ENCODE peak calls at places on chromosomes 5 and 9, in seven cellular contexts. M is ovary, I is A549, F is upper lobe of left lung, P is K562, L is GM12878, Z is tibial nerve. W is an unnamed sample.

GRCh38 chr5:9149988-9150387 is 395.9 kb downstream of the SEMA5A start:
- DNase-seq in L (no peak), F (no peak), Z (no peak), P (no peak), M (no peak), I (no peak), W (no peak)

GRCh38 chr5:146188358-146188757 is 5.9 kb upstream of the LARS1 start:
- DNase-seq in Z (no peak), I (no peak), L (no peak), F (no peak), M (no peak), P (no peak), W (no peak)

GRCh38 chr9:114140850-114141249 is 14.5 kb upstream of the COL27A1 start:
- DNase-seq in P (no peak), F (no peak), I (no peak), L (no peak), M (no peak), Z (no peak), W (no peak)

GRCh38 chr9:107613314-107613713 is 123.7 kb upstream of the KLF4 start:
- DNase-seq in F (no peak), I (no peak), L (no peak), M (no peak), P (no peak), Z (no peak), W (no peak)

GRCh38 chr9:70101265-70101664 is 57.6 kb downstream of the MAMDC2 start:
- DNase-seq in I (no peak), M (no peak), L (no peak), P (no peak), F (no peak), Z (no peak), W (no peak)

GRCh38 chr5:19258686-19259085 is 729.3 kb downstream of the CDH18 start:
- DNase-seq in I (no peak), P (no peak), Z (no peak), L (no peak), M (no peak), F (no peak), W (no peak)

GRCh38 chr5:14628346-14628745 is 36.2 kb upstream of the OTULIN start:
- DNase-seq in Z (no peak), L (no peak), M (no peak), I (peak), P (peak), F (no peak), W (no peak)

GRCh38 chr5:72160299-72160698 is 53.0 kb downstream of the MAP1B start:
- DNase-seq in F (no peak), M (no peak), P (no peak), I (no peak), L (no peak), Z (no peak), W (no peak)

GRCh38 chr9:131530546-131530929 is 525 bp downstream of the UCK1 start:
- DNase-seq in Z (no peak), I (peak), P (peak), M (peak), F (no peak), L (no peak), W (peak)

GRCh38 chr9:136711751-136712689 is at the start of gene DIPK1B:
- DNase-seq in F (peak), Z (no peak), I (no peak), M (no peak), L (no peak), P (peak), W (no peak)

GRCh38 chr5:5270958-5271605 is 131.0 kb downstream of the ADAMTS16 start:
- DNase-seq in L (no peak), P (no peak), F (peak), I (peak), Z (peak), M (peak), W (peak)

GRCh38 chr5:6746244-6746643 is 33.0 kb downstream of the TENT4A start:
- DNase-seq in L (no peak), M (no peak), I (no peak), F (no peak), Z (no peak), P (no peak), W (peak)

GRCh38 chr5:100311811-100312210 is 223.4 kb upstream of the FAM174A start:
- DNase-seq in L (no peak), M (no peak), Z (no peak), F (no peak), P (no peak), I (no peak), W (no peak)

GRCh38 chr9:4793412-4794005 is 765 bp downstream of the RCL1 start:
- DNase-seq in M (no peak), Z (no peak), P (no peak), F (no peak), I (no peak), L (no peak), W (no peak)

GRCh38 chr5:89436464-89436863 is 553.5 kb upstream of the MEF2C start:
- DNase-seq in P (no peak), L (peak), F (no peak), Z (no peak), I (no peak), M (no peak), W (no peak)

GRCh38 chr5:177133845-177134652 is 476 bp downstream of the NSD1 start:
- DNase-seq in Z (no peak), F (peak), M (peak), P (peak), I (peak), L (no peak), W (peak)

GRCh38 chr9:113369583-113370140 is 7.1 kb downstream of the HDHD3 start:
- DNase-seq in M (no peak), F (peak), L (no peak), Z (no peak), I (no peak), P (no peak), W (no peak)

GRCh38 chr5:66741394-66741793 is 145.2 kb downstream of the MAST4 start:
- DNase-seq in F (no peak), M (no peak), I (no peak), Z (no peak), L (no peak), P (no peak), W (no peak)

GRCh38 chr5:172274951-172275753 is 8.4 kb downstream of the UBTD2 start:
- DNase-seq in L (peak), I (no peak), Z (no peak), M (no peak), P (no peak), F (no peak), W (no peak)

GRCh38 chr5:32443145-32443540 is 1.4 kb downstream of the ZFR start:
- DNase-seq in I (no peak), L (peak), Z (no peak), F (no peak), P (peak), M (no peak), W (no peak)

GRCh38 chr5:67815455-67816391 is 399.8 kb upstream of the PIK3R1 start:
- DNase-seq in M (peak), Z (peak), P (peak), I (no peak), L (no peak), F (no peak), W (no peak)

GRCh38 chr5:14298126-14298847 is 155.1 kb downstream of the TRIO start:
- DNase-seq in I (no peak), P (no peak), F (no peak), L (no peak), Z (no peak), M (peak), W (no peak)

GRCh38 chr5:175840050-175840841 is 31.1 kb upstream of the CPLX2 start:
- DNase-seq in P (peak), M (no peak), I (no peak), F (no peak), Z (no peak), L (no peak), W (no peak)

GRCh38 chr5:78696637-78697036 is 48.1 kb upstream of the LHFPL2 start:
- DNase-seq in F (no peak), Z (no peak), M (no peak), L (no peak), P (no peak), I (no peak), W (no peak)

GRCh38 chr5:36199620-36200019 is 42.1 kb downstream of the NADK2 start:
- DNase-seq in P (no peak), M (no peak), I (no peak), L (no peak), F (no peak), Z (no peak), W (no peak)

GRCh38 chr9:31372796-31373587 is 1011.5 kb upstream of the ACO1 start:
- DNase-seq in P (no peak), M (no peak), Z (no peak), I (no peak), L (no peak), F (no peak), W (no peak)

GRCh38 chr5:105587963-105588662 is 2025.5 kb upstream of the NUDT12 start:
- DNase-seq in P (peak), Z (no peak), F (no peak), I (no peak), M (no peak), L (no peak), W (no peak)

GRCh38 chr5:55438931-55439477 is 95.8 kb downstream of the PLPP1 start:
- DNase-seq in Z (no peak), P (no peak), L (no peak), I (no peak), M (no peak), F (no peak), W (peak)

GRCh38 chr9:114488398-114489129 is 16.7 kb downstream of the WHRN start:
- DNase-seq in L (peak), F (no peak), P (no peak), Z (no peak), I (no peak), M (no peak), W (no peak)

GRCh38 chr9:10079284-10079964 is 533.4 kb downstream of the PTPRD start:
- DNase-seq in P (no peak), F (no peak), M (no peak), L (no peak), I (no peak), Z (no peak), W (no peak)

GRCh38 chr5:38715671-38716070 is 130.1 kb upstream of the OSMR start:
- DNase-seq in F (no peak), P (peak), Z (no peak), M (no peak), L (no peak), I (no peak), W (no peak)

GRCh38 chr5:172498431-172499129 is 44.3 kb upstream of the SH3PXD2B start:
- DNase-seq in M (no peak), L (no peak), P (no peak), Z (no peak), I (no peak), F (no peak), W (peak)

GRCh38 chr5:83331842-83332241 is 139.7 kb upstream of the VCAN start:
- DNase-seq in M (no peak), Z (no peak), P (no peak), F (no peak), I (no peak), L (no peak), W (no peak)

GRCh38 chr9:111961011-111961410 is 64.4 kb downstream of the UGCG start:
- DNase-seq in I (no peak), P (no peak), F (no peak), M (no peak), Z (no peak), L (no peak), W (no peak)

GRCh38 chr5:151680944-151681427 is 5.7 kb downstream of the SPARC start:
- DNase-seq in L (no peak), Z (no peak), M (no peak), I (no peak), F (no peak), P (no peak), W (peak)

GRCh38 chr9:4077499-4078102 is 222.3 kb downstream of the GLIS3 start:
- DNase-seq in F (no peak), L (no peak), Z (peak), I (peak), M (peak), P (peak), W (peak)

GRCh38 chr5:172477466-172477865 is 23.1 kb upstream of the SH3PXD2B start:
- DNase-seq in I (no peak), Z (no peak), F (no peak), P (no peak), M (no peak), L (no peak), W (peak)

GRCh38 chr5:126351138-126351537 is 72.1 kb upstream of the GRAMD2B start:
- DNase-seq in P (no peak), L (no peak), M (no peak), Z (no peak), F (no peak), I (no peak), W (no peak)

GRCh38 chr5:2110137-2110933 is 227.6 kb upstream of the IRX4 start:
- DNase-seq in M (no peak), P (no peak), F (no peak), Z (no peak), I (no peak), L (no peak), W (no peak)
- TF ChIP-seq CTCF in M (no peak), P (no peak), F (no peak), Z (no peak), I (no peak), L (no peak), W (no peak)

DNA sequence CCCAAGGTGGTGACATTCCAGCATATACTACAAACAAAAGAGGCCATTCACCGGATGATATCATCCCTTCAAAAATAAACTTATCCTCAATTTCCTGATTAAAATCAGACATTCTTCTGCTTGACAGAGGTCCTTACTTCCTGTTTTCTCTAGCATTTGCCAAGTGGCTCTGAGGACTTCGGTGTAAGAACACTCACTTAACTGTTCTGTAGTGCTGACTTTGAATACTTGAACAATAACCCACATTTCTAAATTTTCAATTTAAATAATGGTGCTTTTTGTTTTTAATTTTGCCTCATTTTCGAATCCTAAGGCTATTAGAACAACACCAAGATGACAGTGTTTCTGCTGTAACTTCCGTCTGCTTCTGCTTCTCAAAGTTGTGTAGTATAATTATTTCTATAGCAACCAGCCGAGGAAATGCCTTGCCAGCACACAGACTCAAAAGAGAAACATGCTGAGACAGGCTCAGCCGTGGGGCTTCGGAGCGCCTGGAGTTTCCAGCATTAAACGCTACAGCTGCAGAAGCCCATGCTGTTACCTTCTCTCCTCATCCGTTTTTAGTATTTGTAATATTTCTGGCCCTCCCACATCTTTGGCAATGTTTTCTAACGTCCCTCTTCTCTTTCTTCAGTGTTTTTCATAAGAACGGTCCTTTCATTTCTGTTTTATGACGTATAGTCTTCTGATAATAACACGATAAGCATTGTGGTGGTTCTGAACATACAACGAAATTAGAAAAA is 19.5 kb upstream of the ANXA1 start:
- DNase-seq in P (peak), F (no peak), M (peak), I (no peak), L (peak), Z (peak), W (peak)
- TF ChIP-seq EP300 in P (no peak), F (no peak), M (no peak), I (no peak), L (no peak), Z (peak), W (no peak)

GRCh38 chr9:17082343-17082742 is 52.5 kb upstream of the CNTLN start:
- DNase-seq in I (no peak), P (no peak), Z (peak), F (no peak), L (no peak), M (peak), W (peak)
- TF ChIP-seq CTCF in I (no peak), P (no peak), Z (no peak), F (no peak), L (no peak), M (no peak), W (no peak)

GRCh38 chr5:76579166-76579765 is 43.9 kb downstream of the F2RL2 start:
- DNase-seq in F (no peak), P (no peak), L (no peak), M (no peak), Z (no peak), I (no peak), W (no peak)
- TF ChIP-seq EP300 in F (no peak), P (no peak), L (no peak), M (no peak), Z (no peak), I (no peak), W (no peak)

GRCh38 chr5:141960018-141960417 is 2.0 kb upstream of the PCDH12 start:
- DNase-seq in F (no peak), L (no peak), I (no peak), Z (no peak), P (peak), M (no peak), W (no peak)
- TF ChIP-seq CTCF in F (no peak), L (peak), I (no peak), Z (no peak), P (peak), M (no peak), W (no peak)

GRCh38 chr5:23269981-23270380 is 237.4 kb upstream of the PRDM9 start:
- DNase-seq in Z (no peak), I (peak), M (no peak), L (no peak), F (no peak), P (no peak), W (no peak)

DNA sequence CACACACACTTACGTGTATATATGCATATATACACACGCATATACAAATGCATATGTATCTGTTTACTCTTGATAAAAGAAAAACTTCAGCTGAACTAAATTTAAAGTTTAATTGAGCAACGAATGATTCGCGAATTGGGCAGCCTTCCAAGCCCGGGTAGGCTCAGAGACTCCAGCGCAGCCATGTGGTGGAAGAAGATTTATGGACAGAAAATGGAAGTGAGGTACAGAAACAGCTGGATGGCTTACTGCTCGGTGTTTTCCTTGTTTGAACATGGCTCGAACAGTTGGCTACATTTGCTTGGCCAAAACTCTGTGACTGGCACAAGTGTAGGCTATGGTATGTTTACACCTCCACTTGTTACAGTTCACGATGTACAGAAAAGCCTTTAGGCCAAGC is 239.3 kb upstream of the PRDM9 start:
- DNase-seq in Z (no peak), I (no peak), L (no peak), P (no peak), M (no peak), F (no peak), W (no peak)
- TF ChIP-seq EP300 in Z (no peak), I (no peak), L (no peak), P (no peak), M (no peak), F (no peak), W (no peak)

GRCh38 chr5:989961-990530 is 18.6 kb upstream of the NKD2 start:
- DNase-seq in P (peak), Z (no peak), L (no peak), M (no peak), I (no peak), F (peak), W (peak)
- TF ChIP-seq CTCF in P (peak), Z (peak), L (no peak), M (no peak), I (no peak), F (no peak), W (no peak)

GRCh38 chr5:132259061-132259851 is 1.8 kb downstream of the PDLIM4 start:
- DNase-seq in L (no peak), Z (peak), F (peak), I (no peak), M (peak), P (peak), W (peak)
- TF ChIP-seq EP300 in L (no peak), Z (no peak), F (no peak), I (no peak), M (no peak), P (no peak), W (no peak)